ENCODE peak calls at places on chromosomes 11 and 22, in six cellular contexts. G is hepatocyte, N is fibroblast of mammary gland, D is dorsolateral prefrontal cortex, W is right atrium auricular region, Q is heart left ventricle. Y is an unnamed sample.

GRCh38 chr11:61598886-61599868 is 18.3 kb upstream of the SYT7 start:
- DNase-seq in Q (peak; percentile 80), D (no peak), W (no peak), N (peak; percentile 87), G (peak; percentile 52), Y (peak; percentile 23)

GRCh38 chr11:72521672-72522071 is 87.3 kb upstream of the CLPB start:
- DNase-seq in D (no peak), Q (no peak), G (no peak), N (no peak), W (no peak), Y (no peak)

GRCh38 chr11:14384338-14384737 is 25.4 kb upstream of the RRAS2 start:
- DNase-seq in N (peak; percentile 92), G (no peak), D (no peak), Q (no peak), W (no peak), Y (no peak)

GRCh38 chr11:77411238-77411637 is 62.7 kb downstream of the PAK1 start:
- DNase-seq in D (no peak), N (peak; percentile 20), Q (peak; percentile 26), G (peak; percentile 11), W (no peak), Y (peak; percentile 27)

GRCh38 chr11:69382131-69383128 is 88.5 kb downstream of the MYEOV start:
- DNase-seq in Q (peak; percentile 57), G (no peak), W (peak; percentile 72), N (peak; percentile 46), D (no peak), Y (no peak)

GRCh38 chr11:36404831-36405230 is 105.2 kb downstream of the TRAF6 start:
- DNase-seq in W (no peak), G (no peak), Q (no peak), D (no peak), N (no peak), Y (no peak)

GRCh38 chr22:48575567-48576332 is 1251.9 kb downstream of the BRD1 start:
- DNase-seq in W (no peak), N (no peak), G (peak; percentile 26), Q (no peak), D (no peak), Y (no peak)

GRCh38 chr22:31295831-31296230 is 3.5 kb upstream of the PIK3IP1 start:
- DNase-seq in W (no peak), D (no peak), G (no peak), N (peak; percentile 18), Q (no peak), Y (peak; percentile 32)

GRCh38 chr22:31613286-31613903 is 48.6 kb downstream of the PISD start:
- DNase-seq in D (no peak), N (no peak), W (no peak), Q (no peak), G (no peak), Y (no peak)

GRCh38 chr11:29120329-29120695 is 896.5 kb downstream of the KCNA4 start:
- DNase-seq in N (no peak), G (no peak), D (no peak), Q (no peak), W (no peak), Y (no peak)
- H3K4me3 ChIP-seq in N (no peak overlapping the region), G (no peak overlapping the region), D (no peak overlapping the region), Q (no peak overlapping the region), W (no peak overlapping the region), Y (no peak overlapping the region)

DNA sequence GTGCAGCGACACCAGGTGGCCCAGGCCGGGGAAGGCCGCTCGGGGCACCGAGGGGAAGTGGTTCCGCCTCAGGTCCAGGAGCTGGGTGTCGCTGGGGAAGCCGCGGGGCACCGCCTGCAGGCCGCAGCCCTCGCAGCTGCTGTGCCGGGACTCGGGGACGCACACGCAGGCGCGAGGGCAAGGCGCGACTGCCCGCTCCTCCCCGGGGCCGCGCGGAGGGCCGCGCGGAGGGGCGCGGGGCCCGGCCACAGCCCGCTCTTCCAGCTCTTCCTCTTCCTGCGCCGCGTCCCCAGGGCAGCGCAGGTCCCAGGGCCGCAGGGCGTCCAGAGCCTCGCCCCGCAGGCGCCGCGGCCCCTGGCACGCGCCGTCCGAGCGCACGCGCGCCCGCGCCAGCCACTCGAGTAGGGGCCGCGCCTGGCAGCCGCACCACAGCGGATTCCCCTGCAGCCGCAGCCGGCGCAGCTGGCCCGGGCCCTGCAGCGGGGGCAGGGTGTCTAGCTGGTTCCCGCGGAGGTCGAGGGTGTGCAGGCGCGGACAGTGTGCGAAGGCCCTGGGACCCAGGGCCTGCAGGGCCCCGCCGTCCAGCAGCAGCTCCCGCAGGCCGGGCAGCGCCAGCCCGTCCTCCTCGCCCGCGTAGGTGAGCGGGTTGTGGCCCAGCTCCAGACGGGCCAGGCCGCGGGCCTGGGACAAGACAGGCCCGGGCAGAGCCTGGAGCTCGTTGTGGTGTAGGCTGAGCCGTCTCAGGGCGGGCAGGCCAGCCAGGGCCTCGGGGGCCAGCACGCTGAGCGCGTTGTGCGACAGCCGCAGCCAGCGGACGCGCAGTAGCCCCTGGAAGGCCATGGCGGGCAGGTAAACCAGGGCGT is 2.8 kb downstream of the CHADL start:
- DNase-seq in N (peak; percentile 26), D (no peak), Q (peak; percentile 75), G (peak; percentile 87), W (peak; percentile 69), Y (peak; percentile 50)
- TF ChIP-seq CTCF in N (no peak), D (peak; percentile 38), Q (peak; percentile 75), G (peak; percentile 64), W (peak; percentile 32), Y (peak; percentile 44)

GRCh38 chr22:49959782-49960158 is 802 bp upstream of the PIM3 start:
- DNase-seq in G (no peak), W (no peak), Q (no peak), N (peak; percentile 51), D (no peak), Y (peak; percentile 30)
- H3K4me3 ChIP-seq in G (peak overlapping the region; percentile 43), W (peak overlapping the region; percentile 80), Q (peak overlapping the region; percentile 83), N (peak overlapping the region; percentile 43), D (peak overlapping the region; percentile 70), Y (peak overlapping the region; percentile 93)

DNA sequence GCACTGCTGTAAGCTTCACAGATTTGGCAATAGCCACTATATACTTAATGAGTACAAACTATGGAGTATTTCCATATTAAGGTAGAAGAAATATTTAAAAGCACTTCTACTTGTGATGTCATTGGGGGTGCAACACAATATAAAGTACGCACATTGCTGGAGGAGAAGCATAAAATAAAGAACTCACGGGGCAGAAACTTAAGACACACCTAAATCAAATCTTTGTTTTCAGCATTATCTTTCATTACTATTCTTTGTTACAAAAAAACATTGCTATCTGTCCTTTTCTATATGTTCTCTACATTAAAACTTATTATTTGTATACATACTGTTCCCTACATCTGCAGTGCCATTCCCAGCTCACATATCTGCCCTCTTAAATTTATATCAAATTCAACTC is 93.3 kb upstream of the VPREB1 start:
- DNase-seq in G (no peak), Q (no peak), D (no peak), W (no peak), N (no peak), Y (no peak)
- TF ChIP-seq CTCF in G (no peak), Q (no peak), D (no peak), W (no peak), N (no peak), Y (no peak)